ENCODE peak calls at places on chromosomes 5 and 9, in four cellular contexts. E, O, I and F are unnamed samples.
A peak's percentile ranks its signal among the peaks of the same experiment; 100 is the strongest.

GRCh38 chr9:96646081-96646991 is 8.8 kb downstream of the PRXL2C start:
- DNase-seq in E (no peak), O (no peak), I (no peak), F (no peak)

GRCh38 chr5:54357371-54358058 is 47.1 kb upstream of the ARL15 start:
- DNase-seq in E (no peak), O (no peak), I (no peak), F (no peak)

GRCh38 chr5:35248843-35249780 is 18.8 kb upstream of the PRLR start:
- DNase-seq in E (no peak), O (no peak), I (no peak), F (no peak)

GRCh38 chr9:101326501-101326900 is 58.3 kb downstream of the BAAT start:
- DNase-seq in E (no peak), O (no peak), I (no peak), F (no peak)

GRCh38 chr5:142833517-142834446 is 63.6 kb downstream of the ARHGAP26 start:
- DNase-seq in E (no peak), O (no peak), I (no peak), F (no peak)

GRCh38 chr9:77513457-77513856 is 134.7 kb downstream of the GNA14 start:
- DNase-seq in E (no peak), O (no peak), I (no peak), F (no peak)

GRCh38 chr5:83426855-83427254 is 44.7 kb upstream of the VCAN start:
- DNase-seq in E (no peak), O (no peak), I (no peak), F (no peak)

GRCh38 chr9:71990466-71990865 is 69.9 kb downstream of the C9orf57 start:
- DNase-seq in E (no peak), O (no peak), I (no peak), F (no peak)

GRCh38 chr9:2461886-2462285 is 159.7 kb upstream of the VLDLR start:
- DNase-seq in E (no peak), O (no peak), I (no peak), F (no peak)

GRCh38 chr5:37248387-37248969 is 698 bp downstream of the CPLANE1 start:
- DNase-seq in E (no peak), O (no peak), I (no peak), F (peak; percentile 27)

DNA sequence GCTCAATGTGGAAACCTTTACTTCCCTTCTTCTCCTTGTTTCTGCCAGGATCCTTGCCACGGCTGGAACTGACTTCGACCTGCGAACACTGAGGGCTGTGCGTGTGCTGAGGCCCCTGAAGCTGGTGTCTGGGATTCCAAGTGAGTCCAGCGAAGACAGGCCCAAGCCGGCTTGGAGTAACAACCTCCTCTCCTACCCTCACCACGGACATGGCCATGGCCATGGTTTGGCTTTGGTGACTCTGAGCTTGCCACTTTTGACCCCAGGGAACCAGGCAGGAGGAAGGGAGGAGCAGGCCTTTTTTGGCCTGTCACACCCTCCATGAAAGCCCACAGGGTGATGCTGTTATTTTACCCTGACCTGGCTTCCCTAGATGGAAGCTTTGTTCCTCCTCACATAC is 35.5 kb downstream of the CACNA1B start:
- DNase-seq in E (no peak), O (no peak), I (no peak), F (no peak)
- TF ChIP-seq CTCF in E (no peak), O (no peak), I (no peak), F (no peak)

GRCh38 chr9:137454506-137455360 is 4.4 kb downstream of the NSMF start:
- DNase-seq in E (no peak), O (peak; percentile 84), I (peak; percentile 81), F (peak; percentile 85)
- H3K4me1 ChIP-seq in E (peaks cover 12% of the 10 kb centered on the region), O (no peaks in the 10 kb centered on the region), I (no peaks in the 10 kb centered on the region), F (peaks cover 24% of the 10 kb centered on the region)

DNA sequence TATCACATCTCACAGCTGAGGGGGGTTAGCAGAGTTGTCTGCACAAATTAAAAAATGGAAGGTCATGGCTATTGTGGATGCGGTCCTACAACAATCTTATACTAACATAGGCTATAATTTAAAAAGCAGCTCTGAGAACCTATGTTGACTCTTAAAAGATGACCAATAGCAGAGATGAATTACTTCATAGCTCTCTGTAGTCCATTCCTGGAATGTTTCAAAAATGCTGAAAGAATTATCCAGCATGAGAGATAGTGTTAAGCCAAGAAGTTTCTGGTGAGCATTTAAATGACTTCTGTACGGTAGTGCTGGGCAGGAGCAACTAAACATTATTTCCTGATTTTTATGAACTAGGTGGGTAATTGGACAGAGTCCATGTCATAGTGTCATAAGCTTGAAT is 218.2 kb upstream of the NUDT12 start:
- DNase-seq in E (no peak), O (no peak), I (no peak), F (no peak)
- TF ChIP-seq CTCF in E (no peak), O (no peak), I (no peak), F (no peak)

DNA sequence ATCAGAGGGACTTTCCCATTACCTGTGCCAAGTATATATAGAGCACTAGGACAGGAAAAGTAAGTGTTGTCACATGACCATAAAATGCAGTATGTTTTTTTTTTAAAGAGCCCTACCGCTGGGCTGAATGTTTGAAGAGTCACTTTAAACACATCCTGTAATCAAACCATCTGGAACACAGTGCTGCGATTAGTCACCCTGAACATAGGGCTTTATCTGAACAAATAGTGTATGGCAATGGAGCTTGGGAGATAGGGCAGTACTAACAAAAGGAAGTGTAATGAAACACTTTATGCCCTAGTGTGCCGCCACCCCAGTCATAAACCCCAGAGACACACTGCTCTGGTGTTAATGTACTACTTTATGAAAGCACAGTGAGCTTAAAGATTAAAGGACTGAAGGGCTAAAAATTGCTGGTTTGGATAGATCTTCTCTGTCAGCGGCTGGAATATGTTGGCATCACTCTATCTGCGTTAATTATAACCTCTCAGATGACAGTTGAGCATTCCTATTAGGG is 90.4 kb downstream of the ZNF608 start:
- DNase-seq in E (peak; percentile 73), O (no peak), I (no peak), F (no peak)
- H3K4me1 ChIP-seq in E (peaks cover 5% of the 10 kb centered on the region), O (peaks cover 21% of the 10 kb centered on the region), I (no peaks in the 10 kb centered on the region), F (peaks cover 83% of the 10 kb centered on the region)

DNA sequence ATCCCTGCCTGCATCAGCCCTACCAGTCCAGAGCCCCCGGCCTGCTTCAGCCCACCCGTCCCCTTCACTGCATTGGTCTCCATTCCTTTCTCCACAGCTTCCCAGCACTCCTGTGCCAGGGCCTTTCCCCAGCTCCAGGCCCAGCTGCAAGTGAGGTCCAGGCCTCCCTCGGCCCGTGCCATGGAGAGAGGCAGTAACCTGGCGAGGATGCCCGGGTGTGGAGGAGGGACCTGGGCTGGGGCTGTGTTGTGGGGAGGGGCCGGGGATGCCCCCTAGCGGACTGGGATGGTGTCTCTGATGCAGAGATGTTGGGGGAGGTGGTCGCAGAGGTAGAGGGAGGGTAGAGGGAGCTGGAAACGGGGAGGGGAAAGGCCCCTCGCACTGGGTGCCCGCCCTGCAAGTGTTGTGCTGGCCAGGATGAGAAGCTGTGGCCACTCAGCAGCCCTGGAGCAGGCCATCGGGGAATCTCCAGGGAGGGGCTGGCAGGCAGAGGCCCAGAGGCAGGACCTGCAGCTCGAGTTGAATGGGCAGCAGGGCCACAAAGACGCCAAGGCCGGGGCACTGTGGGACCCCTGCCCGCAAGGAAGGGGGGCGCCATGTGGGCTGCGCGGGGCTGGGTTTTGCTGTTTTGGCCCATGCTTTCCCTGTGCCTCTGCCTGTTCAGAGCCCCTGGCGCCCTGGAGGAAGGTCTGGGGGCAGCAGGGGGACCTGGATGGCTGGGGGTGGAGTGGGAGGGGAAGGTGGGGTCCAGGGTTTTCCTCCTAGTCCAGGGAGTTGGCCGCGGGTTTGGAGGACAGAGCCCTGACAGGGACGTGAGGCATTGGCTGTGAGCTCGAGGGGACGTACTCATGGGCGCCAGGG is 26.0 kb upstream of the NKD2 start:
- DNase-seq in E (peak; percentile 3), O (peak; percentile 86), I (peak; percentile 67), F (peak; percentile 60)
- TF ChIP-seq CTCF in E (no peak), O (peak; percentile 75), I (no peak), F (peak; percentile 63)

DNA sequence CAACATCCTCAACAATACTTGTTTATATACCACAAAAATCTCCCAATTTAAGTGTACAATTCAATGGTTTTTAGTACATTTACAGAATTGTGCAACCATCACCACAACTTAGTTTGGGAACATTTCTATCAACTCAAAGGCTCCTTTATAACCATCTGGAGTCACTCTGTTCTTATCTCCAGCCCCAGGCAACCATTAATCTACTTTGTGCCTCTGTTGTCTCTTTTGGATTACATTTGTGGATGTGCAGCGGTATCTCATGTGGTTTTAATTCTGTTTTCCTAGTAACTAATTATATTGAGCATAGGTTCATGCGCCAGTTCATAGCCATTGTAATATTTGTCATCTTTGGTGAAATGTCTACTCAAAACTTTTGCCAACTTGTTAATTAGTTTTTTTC is 14.4 kb downstream of the ADAMTS19 start:
- DNase-seq in E (no peak), O (no peak), I (no peak), F (peak; percentile 33)
- H3K4me1 ChIP-seq in E (no peaks in the 10 kb centered on the region), O (no peaks in the 10 kb centered on the region), I (no peaks in the 10 kb centered on the region), F (peaks cover 12% of the 10 kb centered on the region)